ENCODE peak calls at places on chromosomes 5 and 9, in ten cellular contexts. One of them, this sample, is unnamed.

GRCh38 chr9:120742951-120743416 is 28.7 kb upstream of the MEGF9 start:
- DNase-seq in GM12865: peak; percentile 61
- DNase-seq in spleen: no peak
- DNase-seq in esophagus muscularis mucosa: no peak
- DNase-seq in AG10803: peak; percentile 34
- DNase-seq in cardiac muscle cell: peak; percentile 30
- DNase-seq in CD8-positive, alpha-beta memory T cell: no peak
- DNase-seq in H7: peak; percentile 78
- DNase-seq in heart right ventricle: no peak
- DNase-seq in BE2C: peak; percentile 30
- DNase-seq in this sample: no peak

GRCh38 chr9:69421908-69422801 is 97.1 kb downstream of the ENTREP1 start:
- DNase-seq in GM12865: peak; percentile 56
- DNase-seq in spleen: no peak
- DNase-seq in esophagus muscularis mucosa: no peak
- DNase-seq in AG10803: peak; percentile 61
- DNase-seq in cardiac muscle cell: peak; percentile 76
- DNase-seq in CD8-positive, alpha-beta memory T cell: no peak
- DNase-seq in H7: peak; percentile 88
- DNase-seq in heart right ventricle: peak; percentile 67
- DNase-seq in BE2C: peak; percentile 71
- DNase-seq in this sample: peak; percentile 44

GRCh38 chr9:70609542-70610286 is 195.3 kb upstream of the KLF9 start:
- DNase-seq in GM12865: no peak
- DNase-seq in spleen: no peak
- DNase-seq in esophagus muscularis mucosa: no peak
- DNase-seq in AG10803: peak; percentile 96
- DNase-seq in cardiac muscle cell: no peak
- DNase-seq in CD8-positive, alpha-beta memory T cell: no peak
- DNase-seq in H7: no peak
- DNase-seq in heart right ventricle: peak; percentile 75
- DNase-seq in BE2C: no peak
- DNase-seq in this sample: peak; percentile 86

GRCh38 chr5:10481241-10481932 is 39.7 kb downstream of the ROPN1L start:
- DNase-seq in GM12865: no peak
- DNase-seq in spleen: peak; percentile 43
- DNase-seq in esophagus muscularis mucosa: no peak
- DNase-seq in AG10803: no peak
- DNase-seq in cardiac muscle cell: no peak
- DNase-seq in CD8-positive, alpha-beta memory T cell: no peak
- DNase-seq in H7: peak; percentile 83
- DNase-seq in heart right ventricle: no peak
- DNase-seq in BE2C: no peak
- DNase-seq in this sample: no peak

GRCh38 chr9:120583958-120584369 is 4.0 kb upstream of the CDK5RAP2 start:
- DNase-seq in GM12865: peak; percentile 91
- DNase-seq in spleen: no peak
- DNase-seq in esophagus muscularis mucosa: no peak
- DNase-seq in AG10803: peak; percentile 96
- DNase-seq in cardiac muscle cell: no peak
- DNase-seq in CD8-positive, alpha-beta memory T cell: peak; percentile 59
- DNase-seq in H7: no peak
- DNase-seq in heart right ventricle: peak; percentile 62
- DNase-seq in BE2C: peak; percentile 71
- DNase-seq in this sample: no peak

GRCh38 chr5:88734191-88734640 is 148.8 kb downstream of the MEF2C start:
- DNase-seq in GM12865: peak; percentile 98
- DNase-seq in spleen: no peak
- DNase-seq in esophagus muscularis mucosa: no peak
- DNase-seq in AG10803: no peak
- DNase-seq in cardiac muscle cell: no peak
- DNase-seq in CD8-positive, alpha-beta memory T cell: no peak
- DNase-seq in H7: no peak
- DNase-seq in heart right ventricle: peak; percentile 25
- DNase-seq in BE2C: no peak
- DNase-seq in this sample: no peak

GRCh38 chr9:69817202-69817601 is 3.4 kb upstream of the CFAP95 start:
- DNase-seq in GM12865: no peak
- DNase-seq in spleen: no peak
- DNase-seq in esophagus muscularis mucosa: no peak
- DNase-seq in AG10803: peak; percentile 5
- DNase-seq in cardiac muscle cell: no peak
- DNase-seq in CD8-positive, alpha-beta memory T cell: no peak
- DNase-seq in H7: no peak
- DNase-seq in heart right ventricle: no peak
- DNase-seq in BE2C: no peak
- DNase-seq in this sample: no peak

GRCh38 chr9:127035948-127036347 is 86.5 kb downstream of the ANGPTL2 start:
- DNase-seq in GM12865: no peak
- DNase-seq in spleen: no peak
- DNase-seq in esophagus muscularis mucosa: no peak
- DNase-seq in AG10803: peak; percentile 78
- DNase-seq in cardiac muscle cell: no peak
- DNase-seq in CD8-positive, alpha-beta memory T cell: no peak
- DNase-seq in H7: no peak
- DNase-seq in heart right ventricle: peak; percentile 63
- DNase-seq in BE2C: peak; percentile 42
- DNase-seq in this sample: no peak

GRCh38 chr5:91382530-91383026 is 539 bp downstream of the ARRDC3 start:
- DNase-seq in GM12865: peak; percentile 64
- DNase-seq in spleen: no peak
- DNase-seq in esophagus muscularis mucosa: no peak
- DNase-seq in AG10803: no peak
- DNase-seq in cardiac muscle cell: peak; percentile 49
- DNase-seq in CD8-positive, alpha-beta memory T cell: peak; percentile 56
- DNase-seq in H7: no peak
- DNase-seq in heart right ventricle: peak; percentile 16
- DNase-seq in BE2C: peak; percentile 32
- DNase-seq in this sample: no peak

GRCh38 chr5:176474476-176474875 is 26.3 kb downstream of the FAF2 start:
- DNase-seq in GM12865: no peak
- DNase-seq in spleen: no peak
- DNase-seq in esophagus muscularis mucosa: no peak
- DNase-seq in AG10803: no peak
- DNase-seq in cardiac muscle cell: no peak
- DNase-seq in CD8-positive, alpha-beta memory T cell: no peak
- DNase-seq in H7: no peak
- DNase-seq in heart right ventricle: no peak
- DNase-seq in BE2C: no peak
- DNase-seq in this sample: no peak

GRCh38 chr9:76022317-76022716 is 131.8 kb downstream of the PCSK5 start:
- DNase-seq in GM12865: no peak
- DNase-seq in spleen: no peak
- DNase-seq in esophagus muscularis mucosa: no peak
- DNase-seq in AG10803: no peak
- DNase-seq in cardiac muscle cell: no peak
- DNase-seq in CD8-positive, alpha-beta memory T cell: no peak
- DNase-seq in H7: no peak
- DNase-seq in heart right ventricle: no peak
- DNase-seq in BE2C: no peak
- DNase-seq in this sample: no peak

GRCh38 chr9:76023715-76024195 is 133.3 kb downstream of the PCSK5 start:
- DNase-seq in GM12865: no peak
- DNase-seq in spleen: no peak
- DNase-seq in esophagus muscularis mucosa: no peak
- DNase-seq in AG10803: no peak
- DNase-seq in cardiac muscle cell: no peak
- DNase-seq in CD8-positive, alpha-beta memory T cell: peak; percentile 47
- DNase-seq in H7: no peak
- DNase-seq in heart right ventricle: no peak
- DNase-seq in BE2C: no peak
- DNase-seq in this sample: no peak

GRCh38 chr9:76032652-76033373 is 142.3 kb downstream of the PCSK5 start:
- DNase-seq in GM12865: no peak
- DNase-seq in spleen: no peak
- DNase-seq in esophagus muscularis mucosa: no peak
- DNase-seq in AG10803: no peak
- DNase-seq in cardiac muscle cell: no peak
- DNase-seq in CD8-positive, alpha-beta memory T cell: no peak
- DNase-seq in H7: no peak
- DNase-seq in heart right ventricle: no peak
- DNase-seq in BE2C: no peak
- DNase-seq in this sample: no peak

GRCh38 chr9:76026796-76027195 is 136.3 kb downstream of the PCSK5 start:
- DNase-seq in GM12865: no peak
- DNase-seq in spleen: no peak
- DNase-seq in esophagus muscularis mucosa: no peak
- DNase-seq in AG10803: no peak
- DNase-seq in cardiac muscle cell: no peak
- DNase-seq in CD8-positive, alpha-beta memory T cell: no peak
- DNase-seq in H7: no peak
- DNase-seq in heart right ventricle: no peak
- DNase-seq in BE2C: no peak
- DNase-seq in this sample: no peak

DNA sequence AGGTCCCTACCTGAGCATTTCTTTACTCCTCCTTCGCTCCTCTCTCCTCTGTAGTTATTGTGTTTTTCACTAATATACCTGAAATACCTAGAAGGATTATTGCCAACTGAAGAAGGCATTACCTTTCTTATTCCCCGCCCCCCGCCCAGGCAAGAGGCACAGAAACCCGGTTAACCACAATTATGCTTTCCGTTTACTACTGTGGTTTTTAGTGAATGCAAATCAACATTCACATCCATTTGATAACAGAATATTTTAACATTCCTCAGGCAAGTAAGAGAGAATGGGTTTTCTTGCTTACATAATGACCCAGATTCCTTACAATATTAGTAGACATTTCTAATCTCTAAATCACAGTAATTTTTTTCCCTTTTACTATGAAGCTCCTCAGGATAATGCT is 137.0 kb downstream of the PCSK5 start:
- DNase-seq in GM12865: no peak
- DNase-seq in spleen: no peak
- DNase-seq in esophagus muscularis mucosa: no peak
- DNase-seq in AG10803: no peak
- DNase-seq in cardiac muscle cell: no peak
- DNase-seq in CD8-positive, alpha-beta memory T cell: no peak
- DNase-seq in H7: no peak
- DNase-seq in heart right ventricle: no peak
- DNase-seq in BE2C: no peak
- DNase-seq in this sample: no peak
- H3K4me3 ChIP-seq in GM12865: no peak overlapping the region
- H3K4me3 ChIP-seq in spleen: no peak overlapping the region
- H3K4me3 ChIP-seq in esophagus muscularis mucosa: no peak overlapping the region
- H3K4me3 ChIP-seq in AG10803: no peak overlapping the region
- H3K4me3 ChIP-seq in cardiac muscle cell: no peak overlapping the region
- H3K4me3 ChIP-seq in CD8-positive, alpha-beta memory T cell: no peak overlapping the region
- H3K4me3 ChIP-seq in H7: no peak overlapping the region
- H3K4me3 ChIP-seq in heart right ventricle: no peak overlapping the region
- H3K4me3 ChIP-seq in BE2C: no peak overlapping the region
- H3K4me3 ChIP-seq in this sample: no peak overlapping the region

DNA sequence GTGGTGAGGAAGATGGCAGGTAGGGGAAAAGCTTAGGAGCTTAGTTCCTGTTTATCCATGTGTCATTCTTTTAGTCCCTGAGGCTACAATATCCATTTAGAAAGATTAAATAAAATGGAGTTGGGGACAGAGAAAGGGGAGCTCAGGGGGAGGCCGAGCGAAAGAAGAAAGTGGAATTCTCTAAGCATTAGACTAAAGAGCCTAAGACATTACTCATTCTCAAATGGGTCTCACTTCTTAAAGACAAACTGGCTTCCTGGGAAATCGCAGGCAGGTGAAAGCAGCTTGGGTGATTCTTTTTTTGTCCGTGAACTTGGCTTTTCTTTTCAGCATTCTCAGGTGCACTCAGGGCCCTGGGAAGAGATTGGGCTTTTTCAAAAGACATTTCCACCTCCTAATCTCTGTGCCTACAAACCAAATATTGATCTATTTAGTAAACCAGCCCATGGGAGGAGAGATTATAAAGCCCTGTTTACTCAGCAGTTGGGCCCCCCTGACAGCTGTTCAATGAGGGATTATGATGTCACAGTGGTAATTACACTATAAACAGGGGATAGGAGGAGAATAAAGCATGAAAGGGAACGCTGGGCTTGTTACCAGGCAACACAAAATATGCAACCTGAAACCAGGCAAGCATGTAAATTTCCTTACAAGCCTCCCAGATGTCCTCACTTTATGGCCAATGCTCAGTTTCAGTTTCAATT is 584.0 kb downstream of the ACTL7B start:
- DNase-seq in GM12865: peak; percentile 37
- DNase-seq in spleen: no peak
- DNase-seq in esophagus muscularis mucosa: no peak
- DNase-seq in AG10803: peak; percentile 86
- DNase-seq in cardiac muscle cell: no peak
- DNase-seq in CD8-positive, alpha-beta memory T cell: no peak
- DNase-seq in H7: peak; percentile 7
- DNase-seq in heart right ventricle: no peak
- DNase-seq in BE2C: no peak
- DNase-seq in this sample: no peak
- H3K4me3 ChIP-seq in GM12865: no peak overlapping the region
- H3K4me3 ChIP-seq in spleen: no peak overlapping the region
- H3K4me3 ChIP-seq in esophagus muscularis mucosa: peak overlapping the region; percentile 6
- H3K4me3 ChIP-seq in AG10803: peak overlapping the region; percentile 36
- H3K4me3 ChIP-seq in cardiac muscle cell: no peak overlapping the region
- H3K4me3 ChIP-seq in CD8-positive, alpha-beta memory T cell: no peak overlapping the region
- H3K4me3 ChIP-seq in H7: no peak overlapping the region
- H3K4me3 ChIP-seq in heart right ventricle: peak overlapping the region; percentile 26
- H3K4me3 ChIP-seq in BE2C: no peak overlapping the region
- H3K4me3 ChIP-seq in this sample: no peak overlapping the region

DNA sequence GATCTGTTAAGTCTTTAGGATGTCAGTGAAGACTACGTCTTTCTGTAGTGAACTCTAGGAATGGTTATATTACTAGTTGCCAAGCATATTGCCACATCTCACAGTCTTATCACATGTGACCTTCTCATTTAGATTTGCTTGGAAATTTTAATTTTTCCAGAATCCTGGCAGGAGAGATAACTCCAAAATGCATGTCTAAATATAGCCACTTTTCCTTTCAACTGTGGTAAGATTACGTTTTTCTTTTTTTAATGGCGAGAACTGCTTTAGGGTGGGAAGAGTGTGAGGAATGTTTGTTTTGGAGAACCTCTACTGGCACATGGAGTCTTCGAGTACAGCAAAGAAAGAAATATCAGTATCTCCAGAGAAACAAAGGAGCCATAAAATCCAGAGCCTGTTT is 91.7 kb upstream of the ADAMTSL1 start:
- DNase-seq in GM12865: no peak
- DNase-seq in spleen: no peak
- DNase-seq in esophagus muscularis mucosa: no peak
- DNase-seq in AG10803: no peak
- DNase-seq in cardiac muscle cell: no peak
- DNase-seq in CD8-positive, alpha-beta memory T cell: no peak
- DNase-seq in H7: no peak
- DNase-seq in heart right ventricle: no peak
- DNase-seq in BE2C: no peak
- DNase-seq in this sample: no peak
- H3K4me3 ChIP-seq in GM12865: no peak overlapping the region
- H3K4me3 ChIP-seq in spleen: no peak overlapping the region
- H3K4me3 ChIP-seq in esophagus muscularis mucosa: no peak overlapping the region
- H3K4me3 ChIP-seq in AG10803: no peak overlapping the region
- H3K4me3 ChIP-seq in cardiac muscle cell: no peak overlapping the region
- H3K4me3 ChIP-seq in CD8-positive, alpha-beta memory T cell: no peak overlapping the region
- H3K4me3 ChIP-seq in H7: no peak overlapping the region
- H3K4me3 ChIP-seq in heart right ventricle: no peak overlapping the region
- H3K4me3 ChIP-seq in BE2C: no peak overlapping the region
- H3K4me3 ChIP-seq in this sample: no peak overlapping the region

DNA sequence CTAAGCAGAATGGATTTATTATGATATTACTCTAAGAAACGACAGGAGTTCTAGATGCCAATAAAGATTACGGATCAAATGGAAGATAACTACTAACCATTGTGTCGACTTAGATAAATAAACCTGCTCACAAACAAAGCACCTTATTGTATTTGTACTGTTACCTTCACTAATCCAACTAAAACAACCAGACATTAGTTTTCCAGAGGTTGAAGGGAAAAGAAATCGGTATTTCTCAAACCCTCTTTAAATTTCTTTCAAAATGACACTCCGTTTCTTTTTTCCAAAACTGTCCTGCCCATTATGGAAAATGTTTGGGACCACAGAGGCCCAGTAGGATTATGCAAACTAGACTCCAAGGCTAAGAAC is 2.8 kb downstream of the MLLT3 start:
- DNase-seq in GM12865: no peak
- DNase-seq in spleen: no peak
- DNase-seq in esophagus muscularis mucosa: no peak
- DNase-seq in AG10803: no peak
- DNase-seq in cardiac muscle cell: no peak
- DNase-seq in CD8-positive, alpha-beta memory T cell: no peak
- DNase-seq in H7: no peak
- DNase-seq in heart right ventricle: no peak
- DNase-seq in BE2C: no peak
- DNase-seq in this sample: no peak
- H3K4me3 ChIP-seq in GM12865: peak overlapping the region; percentile 79
- H3K4me3 ChIP-seq in spleen: no peak overlapping the region
- H3K4me3 ChIP-seq in esophagus muscularis mucosa: peak overlapping the region; percentile 96
- H3K4me3 ChIP-seq in AG10803: peak overlapping the region; percentile 90
- H3K4me3 ChIP-seq in cardiac muscle cell: peak overlapping the region; percentile 81
- H3K4me3 ChIP-seq in CD8-positive, alpha-beta memory T cell: peak overlapping the region; percentile 4
- H3K4me3 ChIP-seq in H7: no peak overlapping the region
- H3K4me3 ChIP-seq in heart right ventricle: peak overlapping the region; percentile 81
- H3K4me3 ChIP-seq in BE2C: no peak overlapping the region
- H3K4me3 ChIP-seq in this sample: no peak overlapping the region

This sample was measured in lower leg skin.